ENCODE peak calls at places on chromosome 21, in five cellular contexts. I, U, Z, C and V are unnamed samples.

GRCh38 chr21:32918467-32919140 is 107.1 kb upstream of the OLIG2 start:
- DNase-seq in I (no peak), U (no peak), Z (no peak), C (no peak), V (no peak)

GRCh38 chr21:34545079-34545884 is 33.3 kb upstream of the KCNE1 start:
- DNase-seq in I (no peak), U (no peak), Z (peak; percentile 88), C (no peak), V (no peak)

GRCh38 chr21:34836103-34836932 is 167.5 kb downstream of the CLIC6 start:
- DNase-seq in I (no peak), U (peak; percentile 42), Z (peak; percentile 100), C (peak; percentile 49), V (peak; percentile 99)

GRCh38 chr21:25708467-25709065 is 26.1 kb downstream of the ATP5PF start:
- DNase-seq in I (peak; percentile 14), U (peak; percentile 39), Z (peak; percentile 74), C (peak; percentile 41), V (peak; percentile 14)

GRCh38 chr21:44483288-44484237 is 28.3 kb downstream of the LRRC3 start:
- DNase-seq in I (no peak), U (no peak), Z (no peak), C (no peak), V (peak; percentile 13)

GRCh38 chr21:46385846-46386725 is 62.1 kb downstream of the PCNT start:
- DNase-seq in I (no peak), U (no peak), Z (peak; percentile 45), C (no peak), V (no peak)

GRCh38 chr21:26810266-26810665 is 34.9 kb downstream of the ADAMTS1 start:
- DNase-seq in I (no peak), U (no peak), Z (peak; percentile 49), C (no peak), V (no peak)

GRCh38 chr21:35319684-35320083 is 270.6 kb upstream of the RUNX1 start:
- DNase-seq in I (no peak), U (no peak), Z (no peak), C (no peak), V (no peak)

GRCh38 chr21:21921410-21922232 is 923.4 kb downstream of the NCAM2 start:
- DNase-seq in I (peak; percentile 36), U (no peak), Z (peak; percentile 4), C (no peak), V (no peak)

GRCh38 chr21:38179504-38179900 is 77.3 kb upstream of the KCNJ15 start:
- DNase-seq in I (no peak), U (no peak), Z (peak; percentile 31), C (no peak), V (no peak)

GRCh38 chr21:39637971-39638628 is 25.4 kb downstream of the B3GALT5 start:
- DNase-seq in I (no peak), U (no peak), Z (no peak), C (no peak), V (no peak)

GRCh38 chr21:41138711-41139110 is 29.2 kb upstream of the BACE2 start:
- DNase-seq in I (no peak), U (no peak), Z (no peak), C (no peak), V (no peak)

GRCh38 chr21:45639206-45640000 is 4.1 kb upstream of the PCBP3 start:
- DNase-seq in I (peak; percentile 3), U (no peak), Z (peak; percentile 46), C (no peak), V (no peak)

GRCh38 chr21:35606578-35606977 is 453.7 kb downstream of the SETD4 start:
- DNase-seq in I (no peak), U (no peak), Z (no peak), C (no peak), V (no peak)

GRCh38 chr21:42056468-42056867 is 14.6 kb upstream of the UMODL1 start:
- DNase-seq in I (peak; percentile 61), U (no peak), Z (no peak), C (peak; percentile 31), V (no peak)

GRCh38 chr21:46038871-46039397 is 57.4 kb downstream of the COL6A1 start:
- DNase-seq in I (no peak), U (no peak), Z (peak; percentile 76), C (peak; percentile 85), V (peak; percentile 69)

GRCh38 chr21:41121785-41122415 is 46.1 kb upstream of the BACE2 start:
- DNase-seq in I (peak; percentile 70), U (peak; percentile 71), Z (peak; percentile 27), C (peak; percentile 86), V (peak; percentile 21)

GRCh38 chr21:27693376-27693775 is 726.5 kb upstream of the ADAMTS5 start:
- DNase-seq in I (no peak), U (no peak), Z (peak; percentile 84), C (no peak), V (peak; percentile 78)

GRCh38 chr21:31901342-31901741 is 28.5 kb downstream of the HUNK start:
- DNase-seq in I (no peak), U (no peak), Z (no peak), C (no peak), V (no peak)

GRCh38 chr21:25005388-25005787 is 601.9 kb downstream of the MRPL39 start:
- DNase-seq in I (no peak), U (no peak), Z (peak; percentile 13), C (no peak), V (no peak)

GRCh38 chr21:42474043-42474831 is 21.8 kb downstream of the RSPH1 start:
- DNase-seq in I (no peak), U (no peak), Z (peak; percentile 4), C (no peak), V (no peak)

GRCh38 chr21:29347274-29347681 is 48.6 kb downstream of the BACH1 start:
- DNase-seq in I (no peak), U (no peak), Z (peak; percentile 32), C (no peak), V (no peak)

GRCh38 chr21:17387030-17387617 is 125.7 kb upstream of the CXADR start:
- DNase-seq in I (peak; percentile 75), U (peak; percentile 34), Z (peak; percentile 76), C (no peak), V (no peak)

GRCh38 chr21:37045556-37045955 is 27.3 kb downstream of the PIGP start:
- DNase-seq in I (no peak), U (no peak), Z (no peak), C (no peak), V (no peak)

GRCh38 chr21:43195131-43196021 is 26.6 kb downstream of the CRYAA start:
- DNase-seq in I (no peak), U (no peak), Z (no peak), C (peak; percentile 77), V (no peak)

GRCh38 chr21:31537872-31538576 is 121.5 kb upstream of the SOD1 start:
- DNase-seq in I (no peak), U (peak; percentile 27), Z (no peak), C (no peak), V (no peak)

GRCh38 chr21:46545363-46545762 is 59.5 kb downstream of the S100B start:
- DNase-seq in I (no peak), U (no peak), Z (no peak), C (no peak), V (no peak)

GRCh38 chr21:38735807-38736206 is 69.9 kb upstream of the ETS2 start:
- DNase-seq in I (no peak), U (no peak), Z (no peak), C (no peak), V (no peak)

GRCh38 chr21:36132691-36133090 is 2.2 kb upstream of the CBR3 start:
- DNase-seq in I (no peak), U (no peak), Z (no peak), C (peak; percentile 57), V (no peak)

GRCh38 chr21:45470087-45470515 is 65.1 kb downstream of the COL18A1 start:
- DNase-seq in I (no peak), U (no peak), Z (peak; percentile 11), C (peak; percentile 35), V (peak; percentile 68)

GRCh38 chr21:45954921-45955320 is 26.6 kb upstream of the COL6A1 start:
- DNase-seq in I (no peak), U (no peak), Z (no peak), C (no peak), V (no peak)

GRCh38 chr21:45161039-45161945 is 86.9 kb downstream of the ADARB1 start:
- DNase-seq in I (no peak), U (no peak), Z (no peak), C (no peak), V (no peak)

GRCh38 chr21:35469446-35469845 is 420.3 kb upstream of the RUNX1 start:
- DNase-seq in I (no peak), U (no peak), Z (no peak), C (no peak), V (peak; percentile 35)

GRCh38 chr21:25909341-25909740 is 174.6 kb downstream of the GABPA start:
- DNase-seq in I (no peak), U (no peak), Z (no peak), C (no peak), V (no peak)

GRCh38 chr21:37198989-37199924 is 67.9 kb downstream of the VPS26C start:
- DNase-seq in I (no peak), U (no peak), Z (peak; percentile 82), C (no peak), V (no peak)